ENCODE peak calls at places on chromosomes 16 and 17, in ten cellular contexts. One of them, this sample, is unnamed.

GRCh38 chr16:57477531-57478202 is 8.6 kb downstream of the DOK4 start:
- DNase-seq in fibroblast of villous mesenchyme: no peak
- DNase-seq in MM.1S: no peak
- DNase-seq in neural progenitor cell: peak
- DNase-seq in GM12865: no peak
- DNase-seq in A549: no peak
- DNase-seq in OCI-LY7: no peak
- DNase-seq in astrocyte of the cerebellum: no peak
- DNase-seq in GM06990: no peak
- DNase-seq in fibroblast of lung: no peak
- DNase-seq in this sample: no peak

GRCh38 chr17:80449930-80450576 is 26.4 kb downstream of the NPTX1 start:
- DNase-seq in fibroblast of villous mesenchyme: no peak
- DNase-seq in GM12865: no peak
- DNase-seq in GM06990: no peak
- DNase-seq in MM.1S: no peak
- DNase-seq in fibroblast of lung: peak
- DNase-seq in neural progenitor cell: no peak
- DNase-seq in astrocyte of the cerebellum: no peak
- DNase-seq in OCI-LY7: no peak
- DNase-seq in A549: no peak
- DNase-seq in this sample: no peak

GRCh38 chr16:23354246-23354645 is 52.1 kb downstream of the SCNN1B start:
- DNase-seq in neural progenitor cell: no peak
- DNase-seq in A549: no peak
- DNase-seq in astrocyte of the cerebellum: no peak
- DNase-seq in GM06990: no peak
- DNase-seq in fibroblast of villous mesenchyme: no peak
- DNase-seq in fibroblast of lung: no peak
- DNase-seq in GM12865: no peak
- DNase-seq in MM.1S: no peak
- DNase-seq in OCI-LY7: no peak
- DNase-seq in this sample: no peak

GRCh38 chr17:17096438-17097178 is 54.4 kb downstream of the MPRIP start:
- DNase-seq in A549: no peak
- DNase-seq in fibroblast of lung: peak
- DNase-seq in fibroblast of villous mesenchyme: peak
- DNase-seq in GM06990: no peak
- DNase-seq in astrocyte of the cerebellum: no peak
- DNase-seq in MM.1S: no peak
- DNase-seq in GM12865: no peak
- DNase-seq in OCI-LY7: no peak
- DNase-seq in neural progenitor cell: no peak
- DNase-seq in this sample: peak

GRCh38 chr16:67399218-67399733 is 6.0 kb upstream of the TPPP3 start:
- DNase-seq in fibroblast of villous mesenchyme: peak
- DNase-seq in MM.1S: no peak
- DNase-seq in GM12865: peak
- DNase-seq in A549: peak
- DNase-seq in neural progenitor cell: peak
- DNase-seq in OCI-LY7: peak
- DNase-seq in astrocyte of the cerebellum: no peak
- DNase-seq in GM06990: peak
- DNase-seq in fibroblast of lung: no peak
- DNase-seq in this sample: no peak

GRCh38 chr16:80909720-80910119 is 97.0 kb downstream of the CMC2 start:
- DNase-seq in fibroblast of villous mesenchyme: no peak
- DNase-seq in neural progenitor cell: no peak
- DNase-seq in astrocyte of the cerebellum: no peak
- DNase-seq in GM06990: no peak
- DNase-seq in A549: no peak
- DNase-seq in fibroblast of lung: no peak
- DNase-seq in OCI-LY7: no peak
- DNase-seq in MM.1S: no peak
- DNase-seq in GM12865: no peak
- DNase-seq in this sample: no peak

GRCh38 chr16:50548659-50549560 is 714 bp downstream of the NKD1 start:
- DNase-seq in fibroblast of lung: no peak
- DNase-seq in neural progenitor cell: peak
- DNase-seq in OCI-LY7: no peak
- DNase-seq in fibroblast of villous mesenchyme: no peak
- DNase-seq in A549: peak
- DNase-seq in astrocyte of the cerebellum: no peak
- DNase-seq in MM.1S: no peak
- DNase-seq in GM12865: peak
- DNase-seq in GM06990: peak
- DNase-seq in this sample: peak

GRCh38 chr16:11462861-11463260 is 117.6 kb downstream of the RMI2 start:
- DNase-seq in A549: no peak
- DNase-seq in MM.1S: no peak
- DNase-seq in neural progenitor cell: no peak
- DNase-seq in fibroblast of lung: no peak
- DNase-seq in fibroblast of villous mesenchyme: no peak
- DNase-seq in GM06990: no peak
- DNase-seq in astrocyte of the cerebellum: no peak
- DNase-seq in OCI-LY7: no peak
- DNase-seq in GM12865: no peak
- DNase-seq in this sample: no peak

GRCh38 chr17:43734376-43734775 is 24.2 kb downstream of the SOST start:
- DNase-seq in OCI-LY7: no peak
- DNase-seq in GM12865: no peak
- DNase-seq in MM.1S: no peak
- DNase-seq in fibroblast of lung: peak
- DNase-seq in fibroblast of villous mesenchyme: peak
- DNase-seq in astrocyte of the cerebellum: peak
- DNase-seq in GM06990: no peak
- DNase-seq in neural progenitor cell: no peak
- DNase-seq in A549: no peak
- DNase-seq in this sample: peak

GRCh38 chr16:64657316-64658011 is 464.4 kb downstream of the CDH11 start:
- DNase-seq in fibroblast of lung: no peak
- DNase-seq in astrocyte of the cerebellum: peak
- DNase-seq in GM12865: no peak
- DNase-seq in fibroblast of villous mesenchyme: no peak
- DNase-seq in OCI-LY7: no peak
- DNase-seq in MM.1S: no peak
- DNase-seq in GM06990: no peak
- DNase-seq in neural progenitor cell: no peak
- DNase-seq in A549: no peak
- DNase-seq in this sample: no peak

GRCh38 chr17:58301504-58302150 is 20.9 kb upstream of the MPO start:
- DNase-seq in astrocyte of the cerebellum: no peak
- DNase-seq in OCI-LY7: no peak
- DNase-seq in neural progenitor cell: no peak
- DNase-seq in GM12865: no peak
- DNase-seq in A549: no peak
- DNase-seq in fibroblast of lung: no peak
- DNase-seq in fibroblast of villous mesenchyme: no peak
- DNase-seq in MM.1S: no peak
- DNase-seq in GM06990: no peak
- DNase-seq in this sample: no peak

GRCh38 chr17:57762375-57762916 is 17.3 kb upstream of the CCDC182 start:
- DNase-seq in astrocyte of the cerebellum: no peak
- DNase-seq in MM.1S: no peak
- DNase-seq in GM12865: no peak
- DNase-seq in fibroblast of lung: no peak
- DNase-seq in neural progenitor cell: peak
- DNase-seq in fibroblast of villous mesenchyme: no peak
- DNase-seq in A549: no peak
- DNase-seq in GM06990: no peak
- DNase-seq in OCI-LY7: no peak
- DNase-seq in this sample: no peak

GRCh38 chr17:47785538-47786123 is 36.0 kb downstream of the OSBPL7 start:
- DNase-seq in astrocyte of the cerebellum: no peak
- DNase-seq in OCI-LY7: peak
- DNase-seq in fibroblast of lung: peak
- DNase-seq in GM06990: no peak
- DNase-seq in fibroblast of villous mesenchyme: peak
- DNase-seq in GM12865: peak
- DNase-seq in A549: no peak
- DNase-seq in neural progenitor cell: peak
- DNase-seq in MM.1S: peak
- DNase-seq in this sample: peak

GRCh38 chr16:80006175-80006895 is 405.8 kb upstream of the MAF start:
- DNase-seq in fibroblast of lung: peak
- DNase-seq in MM.1S: no peak
- DNase-seq in GM06990: no peak
- DNase-seq in neural progenitor cell: no peak
- DNase-seq in fibroblast of villous mesenchyme: peak
- DNase-seq in OCI-LY7: no peak
- DNase-seq in astrocyte of the cerebellum: peak
- DNase-seq in GM12865: peak
- DNase-seq in A549: peak
- DNase-seq in this sample: peak

GRCh38 chr17:35315283-35315682 is 58.1 kb downstream of the SLFN11 start:
- DNase-seq in A549: no peak
- DNase-seq in OCI-LY7: no peak
- DNase-seq in GM06990: no peak
- DNase-seq in GM12865: no peak
- DNase-seq in fibroblast of villous mesenchyme: peak
- DNase-seq in astrocyte of the cerebellum: peak
- DNase-seq in fibroblast of lung: peak
- DNase-seq in neural progenitor cell: no peak
- DNase-seq in MM.1S: no peak
- DNase-seq in this sample: peak

GRCh38 chr16:27745348-27745747 is 195.4 kb downstream of the KATNIP start:
- DNase-seq in astrocyte of the cerebellum: no peak
- DNase-seq in MM.1S: no peak
- DNase-seq in fibroblast of lung: no peak
- DNase-seq in OCI-LY7: no peak
- DNase-seq in GM06990: no peak
- DNase-seq in GM12865: no peak
- DNase-seq in fibroblast of villous mesenchyme: no peak
- DNase-seq in neural progenitor cell: no peak
- DNase-seq in A549: peak
- DNase-seq in this sample: peak

GRCh38 chr16:22306788-22307187 is 9.6 kb downstream of the POLR3E start:
- DNase-seq in MM.1S: no peak
- DNase-seq in fibroblast of lung: no peak
- DNase-seq in astrocyte of the cerebellum: no peak
- DNase-seq in fibroblast of villous mesenchyme: no peak
- DNase-seq in GM06990: no peak
- DNase-seq in OCI-LY7: no peak
- DNase-seq in GM12865: no peak
- DNase-seq in neural progenitor cell: no peak
- DNase-seq in A549: no peak
- DNase-seq in this sample: no peak

DNA sequence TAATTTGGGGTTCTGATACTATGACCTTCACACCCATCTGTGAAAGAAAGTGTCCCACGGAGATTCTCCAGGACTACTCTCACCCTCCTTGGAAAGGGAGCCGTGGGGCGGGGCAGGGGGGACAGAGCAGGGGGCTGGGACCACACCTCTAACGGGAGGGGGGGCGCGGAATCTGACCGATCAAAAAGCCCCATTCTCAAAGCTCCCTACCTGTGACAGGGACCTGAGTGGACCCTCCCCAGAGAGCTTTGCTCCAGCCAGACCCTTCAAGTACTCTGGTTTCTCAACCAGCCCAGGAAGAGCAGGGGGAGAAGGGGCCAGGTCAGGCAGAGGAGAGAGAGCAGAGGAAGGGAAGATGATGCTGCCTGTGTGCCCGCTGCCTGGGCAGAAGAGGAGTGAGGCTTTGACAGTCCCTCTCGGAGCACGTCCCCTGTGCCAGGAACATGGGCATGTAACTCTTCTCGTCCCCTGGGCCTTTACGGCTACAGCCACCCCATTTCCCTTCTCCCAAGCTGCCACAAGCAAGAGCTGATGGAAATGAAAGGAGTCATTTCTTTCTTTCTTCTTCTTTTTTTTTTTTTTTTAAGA is 673 bp downstream of the XAF1 start:
- DNase-seq in GM06990: peak
- DNase-seq in fibroblast of lung: no peak
- DNase-seq in fibroblast of villous mesenchyme: peak
- DNase-seq in OCI-LY7: no peak
- DNase-seq in astrocyte of the cerebellum: no peak
- DNase-seq in A549: no peak
- DNase-seq in GM12865: no peak
- DNase-seq in neural progenitor cell: no peak
- DNase-seq in MM.1S: no peak
- DNase-seq in this sample: no peak
- H3K4me3 ChIP-seq in GM06990: peak
- H3K4me3 ChIP-seq in fibroblast of lung: peak
- H3K4me3 ChIP-seq in fibroblast of villous mesenchyme: peak
- H3K4me3 ChIP-seq in OCI-LY7: peak
- H3K4me3 ChIP-seq in astrocyte of the cerebellum: peak
- H3K4me3 ChIP-seq in A549: no peak
- H3K4me3 ChIP-seq in GM12865: peak
- H3K4me3 ChIP-seq in neural progenitor cell: no peak
- H3K4me3 ChIP-seq in MM.1S: peak
- H3K4me3 ChIP-seq in this sample: peak

DNA sequence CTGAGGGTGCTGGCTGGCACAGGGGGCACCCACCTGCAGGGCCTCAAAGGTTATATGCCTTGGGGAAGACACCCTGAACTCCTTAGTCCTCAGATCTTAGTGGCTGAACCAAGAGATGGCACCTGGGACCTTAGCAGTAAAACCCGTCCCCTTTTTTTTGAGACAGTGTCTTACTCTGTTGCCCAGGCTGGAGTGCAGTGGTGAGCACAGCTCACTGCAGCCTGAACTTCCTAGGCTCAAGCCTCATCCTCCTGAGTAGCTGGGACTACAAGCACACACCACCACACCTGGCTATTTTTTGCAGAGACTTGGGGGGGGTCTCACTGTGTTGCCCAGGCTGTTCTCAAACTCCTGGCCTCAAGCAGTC is 237.2 kb downstream of the MRTFB start:
- DNase-seq in astrocyte of the cerebellum: no peak
- DNase-seq in OCI-LY7: peak
- DNase-seq in neural progenitor cell: no peak
- DNase-seq in fibroblast of lung: no peak
- DNase-seq in fibroblast of villous mesenchyme: no peak
- DNase-seq in MM.1S: no peak
- DNase-seq in A549: no peak
- DNase-seq in GM06990: no peak
- DNase-seq in GM12865: peak
- DNase-seq in this sample: no peak
- TF ChIP-seq CTCF in astrocyte of the cerebellum: no peak
- TF ChIP-seq CTCF in OCI-LY7: peak
- TF ChIP-seq CTCF in neural progenitor cell: no peak
- TF ChIP-seq CTCF in fibroblast of lung: no peak
- TF ChIP-seq CTCF in fibroblast of villous mesenchyme: no peak
- TF ChIP-seq CTCF in MM.1S: no peak
- TF ChIP-seq CTCF in A549: no peak
- TF ChIP-seq CTCF in GM06990: no peak
- TF ChIP-seq CTCF in GM12865: peak
- TF ChIP-seq CTCF in this sample: no peak

GRCh38 chr17:21005803-21006202 is 37.0 kb downstream of the USP22 start:
- DNase-seq in OCI-LY7: no peak
- DNase-seq in MM.1S: no peak
- DNase-seq in GM12865: no peak
- DNase-seq in fibroblast of lung: no peak
- DNase-seq in GM06990: no peak
- DNase-seq in A549: no peak
- DNase-seq in astrocyte of the cerebellum: no peak
- DNase-seq in neural progenitor cell: no peak
- DNase-seq in fibroblast of villous mesenchyme: no peak
- DNase-seq in this sample: no peak
- H3K4me3 ChIP-seq in OCI-LY7: no peak
- H3K4me3 ChIP-seq in MM.1S: no peak
- H3K4me3 ChIP-seq in GM12865: no peak
- H3K4me3 ChIP-seq in fibroblast of lung: no peak
- H3K4me3 ChIP-seq in GM06990: no peak
- H3K4me3 ChIP-seq in A549: no peak
- H3K4me3 ChIP-seq in astrocyte of the cerebellum: no peak
- H3K4me3 ChIP-seq in neural progenitor cell: no peak
- H3K4me3 ChIP-seq in fibroblast of villous mesenchyme: no peak
- H3K4me3 ChIP-seq in this sample: no peak

GRCh38 chr17:5585814-5586558 is 1.7 kb upstream of the NLRP1 start:
- DNase-seq in fibroblast of villous mesenchyme: peak
- DNase-seq in astrocyte of the cerebellum: no peak
- DNase-seq in MM.1S: no peak
- DNase-seq in neural progenitor cell: no peak
- DNase-seq in fibroblast of lung: peak
- DNase-seq in GM12865: peak
- DNase-seq in GM06990: peak
- DNase-seq in OCI-LY7: no peak
- DNase-seq in A549: no peak
- DNase-seq in this sample: no peak
- TF ChIP-seq CTCF in fibroblast of villous mesenchyme: no peak
- TF ChIP-seq CTCF in astrocyte of the cerebellum: no peak
- TF ChIP-seq CTCF in MM.1S: no peak
- TF ChIP-seq CTCF in neural progenitor cell: no peak
- TF ChIP-seq CTCF in fibroblast of lung: no peak
- TF ChIP-seq CTCF in GM12865: no peak
- TF ChIP-seq CTCF in GM06990: no peak
- TF ChIP-seq CTCF in OCI-LY7: no peak
- TF ChIP-seq CTCF in A549: no peak
- TF ChIP-seq CTCF in this sample: no peak

This sample was measured in cardiac fibroblast.